ENCODE peak calls at places on chromosomes 12 and 14, in nine cellular contexts. Y is right atrium auricular region, P is right lobe of liver, Z is A549, E is brain microvascular endothelial cell, I is tibial nerve, Q is lower lobe of right lung, L is keratinocyte, X is testis. D is an unnamed sample.
A peak's percentile ranks its signal among the peaks of the same experiment; 100 is the strongest.

GRCh38 chr12:132150780-132151144 is 6.5 kb downstream of the NOC4L start:
- DNase-seq in I (no peak), Y (no peak), L (no peak), Z (no peak), P (peak; percentile 16), X (no peak), Q (peak; percentile 35), E (no peak), D (peak; percentile 10)

GRCh38 chr12:106123551-106123991 is 15.2 kb downstream of the NUAK1 start:
- DNase-seq in E (no peak), L (no peak), Q (no peak), X (no peak), I (peak; percentile 61), Y (no peak), Z (peak; percentile 56), P (no peak), D (peak; percentile 92)

GRCh38 chr12:6065872-6066217 is 58.6 kb downstream of the VWF start:
- DNase-seq in I (no peak), E (no peak), Z (no peak), P (no peak), Q (peak; percentile 56), X (no peak), Y (no peak), L (no peak), D (no peak)

GRCh38 chr12:127485528-127485927 is 781.4 kb upstream of the TMEM132C start:
- DNase-seq in E (peak; percentile 95), Z (peak; percentile 24), I (no peak), Y (no peak), P (no peak), Q (no peak), X (no peak), L (no peak), D (no peak)

GRCh38 chr14:105439179-105439578 is 19.6 kb downstream of the MTA1 start:
- DNase-seq in Y (no peak), X (no peak), L (no peak), P (no peak), Z (no peak), I (no peak), E (no peak), Q (no peak), D (no peak)

GRCh38 chr12:57899010-57899662 is 42.2 kb upstream of the ATP23 start:
- DNase-seq in L (no peak), Z (no peak), I (no peak), P (no peak), E (peak; percentile 68), X (no peak), Y (no peak), Q (no peak), D (peak; percentile 47)

GRCh38 chr12:79424109-79424721 is 266.5 kb downstream of the PAWR start:
- DNase-seq in P (no peak), Q (no peak), E (peak; percentile 89), Y (no peak), Z (peak; percentile 94), L (no peak), X (no peak), I (no peak), D (no peak)

GRCh38 chr12:19288603-19289244 is 150.6 kb upstream of the AEBP2 start:
- DNase-seq in Y (no peak), Q (no peak), E (no peak), I (no peak), L (no peak), P (no peak), Z (peak; percentile 48), X (no peak), D (no peak)

GRCh38 chr14:91249841-91250616 is 5.5 kb upstream of the GPR68 start:
- DNase-seq in Z (peak; percentile 36), L (no peak), I (no peak), P (no peak), Y (no peak), Q (peak; percentile 73), X (no peak), E (no peak), D (no peak)

GRCh38 chr12:124663771-124664366 is 96.5 kb upstream of the NCOR2 start:
- DNase-seq in Z (no peak), L (no peak), X (no peak), Y (no peak), I (no peak), E (no peak), Q (no peak), P (no peak), D (peak; percentile 42)

GRCh38 chr14:59507752-59508103 is 23.4 kb downstream of the JKAMP start:
- DNase-seq in I (no peak), E (no peak), Q (no peak), Y (no peak), Z (no peak), L (no peak), X (no peak), P (no peak), D (no peak)

GRCh38 chr12:106861984-106862894 is 87.8 kb downstream of the RIC8B start:
- DNase-seq in E (no peak), Q (no peak), X (no peak), I (no peak), Z (peak; percentile 47), Y (no peak), L (no peak), P (no peak), D (no peak)

GRCh38 chr12:112714166-112714565 is 77.4 kb upstream of the RPH3A start:
- DNase-seq in I (no peak), P (no peak), Q (no peak), Y (no peak), Z (no peak), X (no peak), E (no peak), L (no peak), D (no peak)

GRCh38 chr14:64715146-64715627 is 11.0 kb downstream of the PLEKHG3 start:
- DNase-seq in Y (no peak), Q (no peak), E (no peak), L (no peak), P (no peak), I (no peak), Z (no peak), X (no peak), D (no peak)

GRCh38 chr14:101104485-101104884 is 201.0 kb upstream of the RTL1 start:
- DNase-seq in P (no peak), I (no peak), Z (no peak), L (no peak), X (no peak), E (no peak), Y (peak; percentile 30), Q (no peak), D (no peak)

GRCh38 chr12:109899783-109900751 is at the start of gene TCHP:
- DNase-seq in L (no peak), E (peak; percentile 81), Z (peak; percentile 92), X (peak; percentile 93), Q (peak; percentile 91), I (peak; percentile 66), Y (peak; percentile 90), P (peak; percentile 89), D (peak; percentile 92)

GRCh38 chr12:56119361-56119796 is 1.3 kb downstream of the ZC3H10 start:
- DNase-seq in Q (no peak), L (no peak), X (peak; percentile 81), E (peak; percentile 75), P (peak; percentile 66), I (no peak), Y (peak; percentile 88), Z (peak; percentile 94), D (peak; percentile 87)
- H3K4me3 ChIP-seq in Q (peak overlapping the region; percentile 72), L (no peak overlapping the region), X (no peak overlapping the region), E (no peak overlapping the region), P (peak overlapping the region; percentile 95), I (no peak overlapping the region), Y (no peak overlapping the region), Z (peak overlapping the region; percentile 71), D (peak overlapping the region; percentile 81)

GRCh38 chr14:93183596-93184317 is 940 bp downstream of the MOAP1 start:
- DNase-seq in Q (no peak), P (no peak), Z (no peak), L (no peak), X (peak; percentile 5), E (no peak), Y (no peak), I (no peak), D (no peak)

GRCh38 chr14:93185333-93185688 is 194 bp downstream of the LYSET start:
- DNase-seq in P (no peak), L (no peak), Q (no peak), X (no peak), E (no peak), Y (no peak), Z (no peak), I (no peak), D (no peak)

GRCh38 chr14:93186961-93187360 is 1.8 kb downstream of the LYSET start:
- DNase-seq in Q (no peak), Z (no peak), X (no peak), P (no peak), E (no peak), L (no peak), I (no peak), Y (no peak), D (no peak)

GRCh38 chr14:93186461-93186860 is 1.3 kb downstream of the LYSET start:
- DNase-seq in E (no peak), P (no peak), Q (no peak), Z (no peak), I (no peak), X (no peak), Y (no peak), L (no peak), D (no peak)

GRCh38 chr14:93184391-93185332 is at the start of the genes LYSET and MOAP1:
- DNase-seq in I (peak; percentile 73), X (peak; percentile 91), E (peak; percentile 72), P (peak; percentile 93), Y (peak; percentile 87), Z (peak; percentile 88), L (no peak), Q (peak; percentile 93), D (peak; percentile 88)
- H3K27ac ChIP-seq in I (peak within 1 kb of the TSS; percentile 69), X (peak within 1 kb of the TSS; percentile 96), E (peak within 1 kb of the TSS; percentile 69), P (peak within 1 kb of the TSS; percentile 88), Y (peak within 1 kb of the TSS; percentile 94), Z (peak within 1 kb of the TSS; percentile 93), L (peak within 1 kb of the TSS; percentile 90), Q (peak within 1 kb of the TSS; percentile 98), D (peak within 1 kb of the TSS; percentile 92)

GRCh38 chr14:83071888-83072501 is 1538.3 kb upstream of the SEL1L start:
- DNase-seq in E (no peak), I (no peak), Y (no peak), Z (peak; percentile 12), X (no peak), Q (no peak), L (no peak), P (no peak), D (no peak)
- TF ChIP-seq CTCF in E (no peak), I (no peak), Y (no peak), Z (no peak), X (peak; percentile 11), Q (peak; percentile 12), L (no peak), P (peak; percentile 43), D (no peak)

DNA sequence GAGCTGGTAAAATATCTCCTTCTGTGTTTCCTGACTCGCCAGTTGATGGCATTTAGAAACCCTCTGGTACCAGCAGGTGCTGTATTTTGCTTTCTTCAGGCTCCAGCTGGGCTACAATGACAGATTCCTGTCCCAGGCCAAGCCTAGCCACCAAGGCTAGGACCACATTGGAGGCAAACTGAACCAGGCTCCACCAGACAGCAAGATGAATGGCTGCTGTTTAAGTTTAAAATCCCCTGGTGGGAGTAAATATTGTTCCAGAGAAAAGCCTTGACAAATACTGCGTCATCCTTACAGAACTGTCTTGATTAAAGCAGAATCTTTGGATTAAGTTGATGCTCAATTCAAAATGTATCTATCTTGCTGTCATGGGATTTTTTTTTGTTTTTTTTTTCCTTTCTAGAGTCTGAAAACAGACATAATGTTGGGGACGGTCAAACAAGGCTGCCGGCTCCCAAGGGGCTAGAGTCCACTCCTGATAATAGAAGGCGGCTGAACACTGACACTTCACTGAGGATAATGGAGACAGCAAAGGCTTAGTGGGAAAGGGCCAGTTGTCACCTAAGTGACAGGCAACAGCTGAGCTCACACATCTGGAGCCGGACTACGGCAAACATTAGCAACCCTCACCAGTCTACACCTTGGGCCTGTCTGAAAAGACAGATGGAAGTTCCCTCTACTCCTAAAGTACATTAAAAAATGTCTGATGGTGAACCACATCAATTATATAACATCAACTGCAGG is 1.8 kb downstream of the PRICKLE1 start:
- DNase-seq in Y (no peak), L (no peak), Z (no peak), P (no peak), X (no peak), E (no peak), I (no peak), Q (no peak), D (no peak)
- H3K4me3 ChIP-seq in Y (peak overlapping the region; percentile 82), L (peak overlapping the region; percentile 89), Z (no peak overlapping the region), P (no peak overlapping the region), X (no peak overlapping the region), E (peak overlapping the region; percentile 85), I (peak overlapping the region; percentile 93), Q (peak overlapping the region; percentile 82), D (peak overlapping the region; percentile 92)